ENCODE peak calls at places on chromosomes 4 and X, in eight cellular contexts. W, K, E, J, S, Q, A and X are unnamed samples.
A peak's percentile ranks its signal among the peaks of the same experiment; 100 is the strongest.

GRCh38 chr4:76611164-76611563 is 176.1 kb downstream of the SHROOM3 start:
- ATAC-seq in W (no peak), K (no peak), E (no peak), J (peak; percentile 67), S (peak; percentile 52), Q (peak; percentile 30), A (peak; percentile 54), X (no peak)

GRCh38 chr4:164239433-164239832 is 514.5 kb upstream of the SMIM31 start:
- ATAC-seq in W (no peak), K (no peak), E (no peak), J (no peak), S (no peak), Q (no peak), A (no peak), X (no peak)

GRCh38 chr4:150302553-150302952 is 224.3 kb downstream of the DCLK2 start:
- ATAC-seq in W (no peak), K (no peak), E (no peak), J (peak; percentile 83), S (no peak), Q (no peak), A (peak; percentile 71), X (peak; percentile 38)

GRCh38 chr4:62940229-62940628 is 1469.0 kb downstream of the TECRL start:
- ATAC-seq in W (no peak), K (no peak), E (no peak), J (no peak), S (no peak), Q (no peak), A (no peak), X (no peak)

GRCh38 chrX:75156537-75156945 is 458 bp upstream of the ABCB7 start:
- ATAC-seq in W (peak; percentile 58), K (no peak), E (no peak), J (peak; percentile 70), S (no peak), Q (peak; percentile 47), A (peak; percentile 44), X (peak; percentile 45)

GRCh38 chr4:143564472-143564871 is 51.0 kb downstream of the SMARCA5 start:
- ATAC-seq in W (no peak), K (no peak), E (no peak), J (no peak), S (no peak), Q (no peak), A (no peak), X (no peak)

GRCh38 chr4:138521809-138522208 is 279.7 kb upstream of the SLC7A11 start:
- ATAC-seq in W (no peak), K (no peak), E (no peak), J (no peak), S (peak; percentile 15), Q (no peak), A (no peak), X (no peak)

GRCh38 chr4:6986067-6986780 is 56.9 kb upstream of the TADA2B start:
- ATAC-seq in W (no peak), K (no peak), E (peak; percentile 28), J (peak; percentile 49), S (peak; percentile 53), Q (peak; percentile 45), A (peak; percentile 28), X (peak; percentile 42)